ENCODE peak calls at places on chromosomes 16 and 17, in ten cellular contexts. S, J, D, A, V, Z, K, X, W and P are unnamed samples.

GRCh38 chr16:492211-492875 is 35.2 kb upstream of the CAPN15 start:
- DNase-seq in S (no peak), J (no peak), D (no peak), A (no peak), V (no peak), Z (no peak), K (no peak), X (no peak), W (no peak), P (peak)

GRCh38 chr16:50602531-50603205 is 54.5 kb downstream of the NKD1 start:
- DNase-seq in S (peak), J (peak), D (peak), A (no peak), V (no peak), Z (no peak), K (no peak), X (no peak), W (peak), P (no peak)

GRCh38 chr16:75460441-75460840 is 4.0 kb downstream of the TMEM170A start:
- DNase-seq in S (no peak), J (no peak), D (no peak), A (no peak), V (no peak), Z (no peak), K (no peak), X (peak), W (no peak), P (no peak)

GRCh38 chr16:25966172-25967097 is 274.7 kb downstream of the HS3ST4 start:
- DNase-seq in S (no peak), J (no peak), D (no peak), A (no peak), V (no peak), Z (no peak), K (no peak), X (no peak), W (no peak), P (no peak)

GRCh38 chr17:82881900-82882714 is 42.3 kb upstream of the ZNF750 start:
- DNase-seq in S (no peak), J (no peak), D (no peak), A (no peak), V (no peak), Z (no peak), K (no peak), X (no peak), W (peak), P (no peak)

GRCh38 chr16:12298285-12298684 is 321.8 kb downstream of the SNX29 start:
- DNase-seq in S (no peak), J (no peak), D (no peak), A (no peak), V (no peak), Z (no peak), K (no peak), X (no peak), W (no peak), P (no peak)

GRCh38 chr17:59786536-59787319 is 79.3 kb downstream of the VMP1 start:
- DNase-seq in S (peak), J (peak), D (peak), A (peak), V (peak), Z (peak), K (no peak), X (no peak), W (peak), P (no peak)

GRCh38 chr17:77597421-77598240 is 360.9 kb upstream of the TNRC6C start:
- DNase-seq in S (no peak), J (no peak), D (no peak), A (no peak), V (no peak), Z (no peak), K (no peak), X (peak), W (no peak), P (peak)

GRCh38 chr16:82294874-82295273 is 124.8 kb upstream of the MPHOSPH6 start:
- DNase-seq in S (no peak), J (no peak), D (no peak), A (no peak), V (no peak), Z (no peak), K (no peak), X (no peak), W (no peak), P (no peak)

GRCh38 chr17:66401364-66401763 is 99.0 kb downstream of the PRKCA start:
- DNase-seq in S (no peak), J (no peak), D (no peak), A (no peak), V (no peak), Z (no peak), K (no peak), X (no peak), W (no peak), P (no peak)

GRCh38 chr16:66605177-66605999 is 884 bp downstream of the CMTM3 start:
- DNase-seq in S (peak), J (peak), D (peak), A (no peak), V (peak), Z (peak), K (peak), X (no peak), W (peak), P (peak)

GRCh38 chr16:58733248-58733670 is 857 bp downstream of the GOT2 start:
- DNase-seq in S (no peak), J (no peak), D (no peak), A (no peak), V (no peak), Z (no peak), K (no peak), X (no peak), W (peak), P (no peak)

GRCh38 chr17:49439305-49439672 is 24.6 kb upstream of the PHB1 start:
- DNase-seq in S (no peak), J (no peak), D (no peak), A (no peak), V (no peak), Z (no peak), K (no peak), X (no peak), W (no peak), P (no peak)

GRCh38 chr17:38848939-38849563 is 4.5 kb downstream of the RPL23 start:
- DNase-seq in S (no peak), J (no peak), D (no peak), A (no peak), V (no peak), Z (no peak), K (no peak), X (no peak), W (no peak), P (no peak)

GRCh38 chr17:78517421-78517820 is 59.8 kb downstream of the DNAH17 start:
- DNase-seq in S (no peak), J (no peak), D (no peak), A (no peak), V (no peak), Z (no peak), K (no peak), X (no peak), W (no peak), P (no peak)

GRCh38 chr17:82434216-82434565 is 15.8 kb upstream of the OGFOD3 start:
- DNase-seq in S (no peak), J (no peak), D (no peak), A (no peak), V (no peak), Z (no peak), K (no peak), X (no peak), W (no peak), P (no peak)

GRCh38 chr16:53625221-53625620 is 78.4 kb downstream of the RPGRIP1L start:
- DNase-seq in S (no peak), J (no peak), D (no peak), A (no peak), V (no peak), Z (no peak), K (no peak), X (no peak), W (no peak), P (no peak)

GRCh38 chr17:80104956-80105375 is 3.6 kb downstream of the GAA start:
- DNase-seq in S (no peak), J (no peak), D (no peak), A (no peak), V (no peak), Z (no peak), K (no peak), X (no peak), W (no peak), P (no peak)

GRCh38 chr17:48012151-48012520 is 25.5 kb downstream of the COPZ2 start:
- DNase-seq in S (peak), J (peak), D (peak), A (no peak), V (peak), Z (no peak), K (peak), X (no peak), W (peak), P (peak)

GRCh38 chr17:50560931-50561750 is 626 bp downstream of the CACNA1G start:
- DNase-seq in S (no peak), J (no peak), D (no peak), A (no peak), V (no peak), Z (no peak), K (no peak), X (no peak), W (no peak), P (peak)